ENCODE peak calls at places on chromosomes 16 and 17, in four cellular contexts. V, O, S and J are unnamed samples.

GRCh38 chr17:66580601-66581385 is 254.1 kb upstream of the CACNG5 start:
- DNase-seq in V (no peak), O (no peak), S (no peak), J (no peak)

GRCh38 chr17:2343421-2343820 is 6.1 kb downstream of the SGSM2 start:
- DNase-seq in S (no peak), V (no peak), O (no peak), J (no peak)

GRCh38 chr16:959232-960040 is 11.3 kb downstream of the LMF1 start:
- DNase-seq in V (no peak), S (no peak), O (no peak), J (no peak)

GRCh38 chr16:14325921-14326401 is 254.8 kb downstream of the MRTFB start:
- DNase-seq in O (no peak), S (no peak), V (no peak), J (no peak)

GRCh38 chr16:79380990-79381389 is 219.5 kb downstream of the MAF start:
- DNase-seq in V (no peak), S (no peak), O (no peak), J (no peak)

GRCh38 chr16:68707341-68708152 is 29.5 kb upstream of the CDH1 start:
- DNase-seq in S (no peak), V (peak), O (peak), J (no peak)

GRCh38 chr16:65745-66144 is 6.7 kb downstream of the RHBDF1 start:
- DNase-seq in O (peak), S (peak), V (peak), J (peak)

GRCh38 chr17:57852041-57852954 is 2.5 kb upstream of the MRPS23 start:
- DNase-seq in V (no peak), S (no peak), O (no peak), J (no peak)

GRCh38 chr17:68080411-68081150 is 45.0 kb downstream of the KPNA2 start:
- DNase-seq in S (no peak), O (no peak), V (no peak), J (no peak)

GRCh38 chr17:21039839-21040575 is 2.8 kb downstream of the USP22 start:
- DNase-seq in O (peak), S (peak), V (no peak), J (no peak)

GRCh38 chr17:50027639-50028206 is 28.2 kb upstream of the ITGA3 start:
- DNase-seq in O (peak), V (no peak), S (peak), J (no peak)

GRCh38 chr16:9647981-9648701 is 534.1 kb downstream of the GRIN2A start:
- DNase-seq in S (no peak), O (peak), V (no peak), J (no peak)

GRCh38 chr16:64996641-64997040 is 125.2 kb downstream of the CDH11 start:
- DNase-seq in O (no peak), V (no peak), S (no peak), J (no peak)

GRCh38 chr16:55508941-55509920 is at the start of gene LPCAT2:
- DNase-seq in V (peak), O (peak), S (peak), J (no peak)

GRCh38 chr17:36188891-36189306 is 7.7 kb downstream of the CCL3L1 start:
- DNase-seq in O (no peak), V (no peak), S (no peak), J (peak)

GRCh38 chr17:47603830-47604229 is 45.9 kb upstream of the KPNB1 start:
- DNase-seq in O (no peak), V (no peak), S (no peak), J (no peak)

GRCh38 chr17:38761612-38762011 is 9.1 kb downstream of the PSMB3 start:
- DNase-seq in S (no peak), O (peak), V (no peak), J (no peak)

GRCh38 chr16:64870859-64871258 is 251.0 kb downstream of the CDH11 start:
- DNase-seq in S (no peak), O (no peak), V (no peak), J (no peak)

GRCh38 chr17:72365857-72366415 is 245.1 kb downstream of the SOX9 start:
- DNase-seq in V (no peak), S (no peak), O (no peak), J (no peak)

GRCh38 chr17:67689534-67690177 is 28.1 kb upstream of the NOL11 start:
- DNase-seq in O (peak), S (no peak), V (peak), J (no peak)

GRCh38 chr17:39769974-39770587 is 32.3 kb downstream of the GRB7 start:
- DNase-seq in S (no peak), V (no peak), O (peak), J (no peak)

GRCh38 chr17:2396568-2397246 is 4.2 kb downstream of the MNT start:
- DNase-seq in S (peak), O (peak), V (peak), J (no peak)

GRCh38 chr17:64162575-64162974 is 32.6 kb upstream of the ERN1 start:
- DNase-seq in S (no peak), V (no peak), O (no peak), J (no peak)

GRCh38 chr16:85083051-85083639 is 29.1 kb downstream of the CIBAR2 start:
- DNase-seq in O (no peak), V (no peak), S (no peak), J (no peak)

GRCh38 chr16:7938175-7938574 is 605.5 kb downstream of the RBFOX1 start:
- DNase-seq in S (no peak), O (no peak), V (no peak), J (no peak)

GRCh38 chr17:61583242-61583641 is 7.8 kb downstream of the NACA2 start:
- DNase-seq in V (no peak), S (no peak), O (no peak), J (no peak)

GRCh38 chr17:75019710-75020109 is 7.2 kb downstream of the MRPL58 start:
- DNase-seq in O (no peak), V (no peak), S (no peak), J (no peak)

GRCh38 chr17:59753522-59754467 is 46.3 kb downstream of the VMP1 start:
- DNase-seq in S (no peak), O (peak), V (no peak), J (no peak)

GRCh38 chr16:1707193-1707790 is 1.3 kb downstream of the MAPK8IP3 start:
- DNase-seq in O (no peak), V (no peak), S (no peak), J (no peak)

GRCh38 chr17:61335845-61336655 is 63.6 kb upstream of the TBX2 start:
- DNase-seq in O (no peak), V (no peak), S (no peak), J (no peak)

GRCh38 chr16:450385-450784 is 24.9 kb downstream of the RAB11FIP3 start:
- DNase-seq in V (no peak), O (no peak), S (no peak), J (no peak)

GRCh38 chr16:86381491-86381890 is 128.8 kb upstream of the FOXF1 start:
- DNase-seq in V (no peak), O (no peak), S (no peak), J (no peak)

GRCh38 chr17:46046957-46047356 is 47.9 kb downstream of the STH start:
- DNase-seq in S (no peak), O (no peak), V (no peak), J (no peak)

GRCh38 chr17:41733348-41734138 is 900 bp downstream of the HAP1 start:
- DNase-seq in V (no peak), S (no peak), O (no peak), J (no peak)

GRCh38 chr16:89037261-89038152 is 56.1 kb upstream of the ACSF3 start:
- DNase-seq in O (peak), V (peak), S (peak), J (no peak)

GRCh38 chr17:80892900-80893603 is 98.6 kb upstream of the CHMP6 start:
- DNase-seq in S (peak), V (no peak), O (no peak), J (no peak)

GRCh38 chr17:80893604-80894438 is 97.8 kb upstream of the CHMP6 start:
- DNase-seq in S (no peak), O (no peak), V (no peak), J (no peak)

GRCh38 chr17:80895366-80895765 is 96.3 kb upstream of the CHMP6 start:
- DNase-seq in S (no peak), O (no peak), V (no peak), J (no peak)

GRCh38 chr17:80894726-80895125 is 96.9 kb upstream of the CHMP6 start:
- DNase-seq in S (no peak), O (no peak), V (no peak), J (no peak)

GRCh38 chr17:80894439-80894721 is 97.3 kb upstream of the CHMP6 start:
- DNase-seq in S (no peak), V (no peak), O (no peak), J (no peak)
- TF ChIP-seq CTCF in S (no peak), V (no peak), O (no peak), J (no peak)

GRCh38 chr16:71216714-71217113 is 13.8 kb downstream of the HYDIN start:
- DNase-seq in V (no peak), O (no peak), S (no peak), J (no peak)

GRCh38 chr16:71214771-71215381 is 15.6 kb downstream of the HYDIN start:
- DNase-seq in O (no peak), S (no peak), V (no peak), J (no peak)
- TF ChIP-seq CTCF in O (no peak), S (no peak), V (no peak), J (peak)

DNA sequence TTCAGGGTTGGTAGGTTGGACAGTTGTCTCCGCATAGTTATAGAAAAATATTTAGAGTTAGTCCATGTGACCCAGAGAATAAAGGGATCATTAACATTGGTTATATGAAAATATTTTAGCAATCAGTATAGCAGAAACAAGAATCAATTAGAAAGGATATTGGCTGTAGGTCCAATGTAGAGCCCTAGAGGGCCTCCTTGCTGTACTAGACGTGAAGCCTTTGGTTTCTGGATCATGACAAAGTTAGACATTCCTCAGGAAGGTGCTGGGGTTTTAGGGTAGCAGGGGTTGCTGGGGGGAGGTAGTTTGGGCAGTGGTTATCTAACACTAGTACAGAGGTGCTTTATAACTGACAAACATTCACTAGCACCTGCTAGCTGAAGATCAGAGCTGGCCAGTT is 31.6 kb upstream of the ANKFN1 start:
- DNase-seq in V (no peak), O (no peak), S (no peak), J (no peak)
- TF ChIP-seq CTCF in V (no peak), O (no peak), S (no peak), J (no peak)

GRCh38 chr17:28743243-28744103 is at the start of gene TRAF4:
- DNase-seq in O (peak), V (peak), S (peak), J (peak)
- TF ChIP-seq CTCF in O (no peak), V (no peak), S (peak), J (no peak)

GRCh38 chr17:35101036-35101435 is 18.6 kb downstream of the RAD51D start:
- DNase-seq in V (no peak), S (no peak), O (no peak), J (no peak)

GRCh38 chr17:35101725-35102124 is 17.9 kb downstream of the RAD51D start:
- DNase-seq in V (no peak), O (no peak), S (no peak), J (no peak)

GRCh38 chr17:35103271-35103670 is 16.4 kb downstream of the RAD51D start:
- DNase-seq in S (no peak), V (no peak), O (no peak), J (no peak)

GRCh38 chr17:35099929-35100328 is 19.7 kb downstream of the RAD51D start:
- DNase-seq in O (no peak), V (no peak), S (no peak), J (no peak)

DNA sequence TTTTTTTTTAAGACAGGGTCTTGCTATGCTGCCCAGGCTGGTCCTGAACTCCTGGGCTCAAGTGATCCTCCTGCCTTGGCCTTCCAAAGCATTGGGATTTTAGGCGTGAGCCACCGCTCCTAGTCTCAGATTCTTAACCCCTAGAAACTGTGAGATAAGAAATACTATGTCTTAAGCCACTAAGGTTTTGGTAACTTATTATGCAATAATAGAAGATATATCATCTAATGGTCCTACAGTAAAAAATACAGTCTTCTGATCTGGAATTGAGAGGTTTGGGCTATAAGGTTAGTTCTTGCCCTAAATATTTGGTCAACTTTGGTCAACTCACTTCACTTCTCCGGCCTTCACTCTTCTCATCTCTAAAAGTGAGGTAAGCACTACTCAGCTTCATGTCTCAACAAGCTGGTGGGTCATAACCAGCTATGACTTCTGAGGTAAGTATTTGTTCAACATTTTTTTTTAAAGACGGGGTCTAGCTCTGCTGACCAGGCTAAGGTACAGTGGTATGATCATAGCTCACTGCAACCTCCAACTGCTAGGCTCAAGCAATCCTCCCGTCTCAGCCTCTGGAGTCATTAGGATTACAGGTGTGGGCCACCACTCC is 14.7 kb downstream of the RAD51D start:
- DNase-seq in O (no peak), V (no peak), S (no peak), J (no peak)
- TF ChIP-seq CTCF in O (no peak), V (no peak), S (no peak), J (no peak)

GRCh38 chr16:62201911-62202310 is 165.7 kb upstream of the CDH8 start:
- DNase-seq in V (no peak), O (no peak), S (no peak), J (no peak)

GRCh38 chr16:62208934-62209333 is 172.7 kb upstream of the CDH8 start:
- DNase-seq in O (no peak), V (no peak), S (no peak), J (no peak)

GRCh38 chr16:62205459-62205858 is 169.2 kb upstream of the CDH8 start:
- DNase-seq in O (no peak), V (no peak), S (no peak), J (no peak)
- TF ChIP-seq CTCF in O (no peak), V (peak), S (no peak), J (no peak)

GRCh38 chr16:17348826-17349225 is 121.9 kb downstream of the XYLT1 start:
- DNase-seq in S (no peak), O (no peak), V (no peak), J (no peak)

GRCh38 chr16:17351471-17352045 is 119.2 kb downstream of the XYLT1 start:
- DNase-seq in S (no peak), O (no peak), V (no peak), J (no peak)

GRCh38 chr16:17348042-17348783 is 122.5 kb downstream of the XYLT1 start:
- DNase-seq in V (no peak), S (no peak), O (no peak), J (no peak)

GRCh38 chr16:17347624-17348023 is 123.1 kb downstream of the XYLT1 start:
- DNase-seq in V (no peak), O (no peak), S (no peak), J (no peak)

GRCh38 chr16:17350212-17350611 is 120.5 kb downstream of the XYLT1 start:
- DNase-seq in O (no peak), V (no peak), S (no peak), J (no peak)
- TF ChIP-seq CTCF in O (no peak), V (no peak), S (no peak), J (no peak)